ENCODE peak calls at places on chromosomes 4 and X, in four cellular contexts. E is IMR-90, Z is transverse colon, X is heart left ventricle. W is an unnamed sample. For H3K27me3, the result is how much of the 10 kb centered on the place peaks cover.

GRCh38 chr4:165461176-165461835 is 82.5 kb downstream of the CPE start:
- DNase-seq in E (peak), X (no peak), Z (no peak), W (peak)

GRCh38 chrX:57227691-57228090 is 58.8 kb upstream of the FAAH2 start:
- DNase-seq in E (no peak), X (no peak), Z (no peak), W (no peak)

GRCh38 chrX:104137496-104137895 is 19.3 kb downstream of the SLC25A53 start:
- DNase-seq in Z (no peak), E (no peak), X (no peak), W (no peak)

GRCh38 chr4:107997001-107997788 is 7.5 kb downstream of the HADH start:
- DNase-seq in E (peak), X (no peak), Z (no peak), W (peak)

GRCh38 chrX:50067435-50068292 is 133.1 kb downstream of the AKAP4 start:
- DNase-seq in Z (peak), X (no peak), E (peak), W (no peak)

GRCh38 chr4:120630432-120630831 is 292.1 kb downstream of the PRDM5 start:
- DNase-seq in E (no peak), X (no peak), Z (no peak), W (no peak)

GRCh38 chrX:115606861-115607260 is 45.9 kb downstream of the PLS3 start:
- DNase-seq in Z (no peak), X (no peak), E (no peak), W (no peak)

GRCh38 chr4:7466904-7467303 is 32.2 kb upstream of the PSAPL1 start:
- DNase-seq in Z (no peak), X (no peak), E (no peak), W (no peak)

GRCh38 chrX:154096140-154097002 is 1.1 kb downstream of the MECP2 start:
- DNase-seq in Z (no peak), X (peak), E (peak), W (no peak)

GRCh38 chrX:41518841-41519220 is 71.7 kb downstream of the NYX start:
- DNase-seq in X (no peak), Z (no peak), E (peak), W (no peak)

GRCh38 chr4:5404073-5404472 is 304.3 kb downstream of the EVC2 start:
- DNase-seq in E (no peak), Z (no peak), X (no peak), W (no peak)

GRCh38 chr4:168634276-168634802 is 137.5 kb downstream of the PALLD start:
- DNase-seq in X (no peak), Z (no peak), E (peak), W (peak)

GRCh38 chrX:42776195-42776594 is 1.8 kb downstream of the PPP1R2C start:
- DNase-seq in X (no peak), E (no peak), Z (no peak), W (no peak)

GRCh38 chr4:94169803-94170372 is 37.8 kb upstream of the SMARCAD1 start:
- DNase-seq in E (no peak), X (no peak), Z (no peak), W (no peak)

GRCh38 chr4:94168321-94168720 is 39.3 kb upstream of the SMARCAD1 start:
- DNase-seq in Z (no peak), E (no peak), X (no peak), W (no peak)

GRCh38 chr4:94175553-94176260 is 32.0 kb upstream of the SMARCAD1 start:
- DNase-seq in E (no peak), Z (no peak), X (no peak), W (no peak)

DNA sequence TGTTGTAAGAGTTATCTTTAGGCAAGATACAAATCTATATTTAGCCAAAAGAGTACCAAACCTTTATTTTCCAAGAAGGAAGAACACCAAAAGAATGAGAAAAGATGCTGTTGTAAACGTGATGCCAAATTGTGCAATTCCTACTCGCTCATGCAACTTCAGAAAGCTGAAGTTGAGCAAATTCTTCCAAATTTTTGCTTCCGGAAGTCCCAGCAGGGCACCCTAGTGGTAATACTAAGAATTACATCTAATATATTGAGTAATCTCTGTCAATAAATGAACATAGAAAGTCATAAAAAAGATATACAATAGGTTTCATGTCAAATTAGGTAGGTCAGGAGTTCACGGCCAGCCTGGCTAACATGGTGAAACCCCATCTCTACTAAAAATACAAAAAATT is 36.0 kb upstream of the SMARCAD1 start:
- DNase-seq in Z (no peak), E (no peak), X (no peak), W (no peak)
- TF ChIP-seq CTCF in Z (no peak), E (peak), X (peak), W (peak)

GRCh38 chr4:8886625-8887406 is 15.2 kb upstream of the HMX1 start:
- DNase-seq in X (no peak), E (no peak), Z (no peak), W (no peak)
- H3K27me3 ChIP-seq in X (half or more), E (under half), Z (half or more), W (under half)

DNA sequence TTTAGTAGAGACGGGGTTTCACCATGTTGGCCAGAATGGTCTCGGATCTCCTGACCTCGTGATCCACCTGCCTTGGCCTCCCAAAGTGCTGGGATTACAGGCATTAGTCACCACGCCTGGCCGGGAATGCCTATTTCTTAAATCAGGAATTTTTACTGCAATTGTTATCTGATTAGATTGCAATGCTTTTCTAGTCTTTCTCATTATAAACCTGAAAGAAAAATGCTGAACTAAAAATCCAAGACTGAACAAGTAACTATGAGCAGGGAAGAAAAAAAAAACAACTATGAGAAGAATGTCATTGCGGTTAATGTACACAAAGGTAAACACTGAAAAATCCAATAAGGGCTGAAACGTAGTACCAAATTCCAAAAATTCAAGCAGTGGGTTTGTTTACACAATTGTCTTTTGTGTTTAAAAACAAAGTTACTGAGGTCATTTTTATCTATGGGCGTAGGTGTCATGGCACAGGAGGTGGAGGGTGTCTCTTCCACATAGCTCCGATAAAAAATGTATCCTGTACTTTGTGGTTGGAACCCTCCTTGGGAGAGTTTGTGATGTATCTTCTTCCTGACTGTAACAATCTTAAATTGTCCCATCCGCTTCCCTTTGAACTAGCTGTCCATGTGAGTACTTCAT is 11.0 kb upstream of the TMEM156 start:
- DNase-seq in E (peak), Z (no peak), X (no peak), W (no peak)
- H3K4me3 ChIP-seq in E (no peak), Z (no peak), X (no peak), W (no peak)

GRCh38 chrX:112670290-112670689 is 9.4 kb downstream of the LHFPL1 start:
- DNase-seq in Z (no peak), E (no peak), X (no peak), W (no peak)
- TF ChIP-seq CTCF in Z (no peak), E (no peak), X (no peak), W (no peak)

GRCh38 chr4:26489101-26489669 is 1.1 kb downstream of the CCKAR start:
- DNase-seq in Z (no peak), E (no peak), X (no peak), W (no peak)
- H3K27me3 ChIP-seq in Z (under half), E (under half), X (under half), W (under half)

W was measured in AG04450.